ENCODE peak calls at places on chromosomes 4 and X, in eight cellular contexts. E is cardiac fibroblast, Q is progenitor cell of endocrine pancreas, I is NB4, Y is heart left ventricle, M is A549, N is GM13977, G is fibroblast of lung. D is an unnamed sample.

GRCh38 chrX:134604701-134605271 is 53.5 kb downstream of the PLAC1 start:
- DNase-seq in N (no peak), Q (no peak), E (peak; percentile 73), Y (no peak), G (peak; percentile 61), M (peak; percentile 14), I (no peak), D (no peak)

GRCh38 chr4:7777017-7777710 is 162.5 kb downstream of the AFAP1 start:
- DNase-seq in N (no peak), Y (no peak), E (no peak), I (no peak), G (no peak), M (no peak), Q (no peak), D (no peak)

GRCh38 chrX:19846995-19847790 is 40.2 kb downstream of the SH3KBP1 start:
- DNase-seq in I (peak; percentile 87), Q (no peak), E (peak; percentile 77), N (no peak), Y (no peak), G (peak; percentile 80), M (peak; percentile 3), D (peak; percentile 41)

GRCh38 chr4:12486995-12487394 is 997.1 kb downstream of the RAB28 start:
- DNase-seq in G (no peak), E (peak; percentile 81), I (no peak), N (no peak), Y (peak; percentile 23), M (no peak), Q (no peak), D (no peak)

GRCh38 chr4:39085891-39086290 is 23.9 kb downstream of the KLHL5 start:
- DNase-seq in Q (no peak), N (no peak), I (no peak), E (peak; percentile 39), G (no peak), Y (no peak), M (no peak), D (no peak)

GRCh38 chrX:150364347-150365050 is 1.4 kb downstream of the MAMLD1 start:
- DNase-seq in I (peak; percentile 46), G (peak; percentile 9), Q (no peak), N (no peak), Y (peak; percentile 23), M (no peak), E (no peak), D (no peak)

GRCh38 chr4:101019313-101019712 is 328.0 kb downstream of the PPP3CA start:
- DNase-seq in N (no peak), E (no peak), G (no peak), M (no peak), Q (no peak), I (no peak), Y (no peak), D (no peak)

GRCh38 chrX:13014111-13015094 is 30.0 kb downstream of the FAM9C start:
- DNase-seq in E (peak; percentile 30), I (no peak), G (no peak), Y (no peak), Q (no peak), N (no peak), M (no peak), D (no peak)

GRCh38 chrX:24090300-24091200 is 35.8 kb downstream of the EIF2S3 start:
- DNase-seq in Y (no peak), E (no peak), I (no peak), Q (no peak), M (no peak), N (no peak), G (no peak), D (no peak)

GRCh38 chr4:81030061-81030616 is 369 bp upstream of the BMP3 start:
- DNase-seq in I (peak; percentile 20), Q (no peak), E (no peak), Y (no peak), N (no peak), M (no peak), G (no peak), D (no peak)

GRCh38 chrX:126770179-126770578 is 49.4 kb upstream of the PRR32 start:
- DNase-seq in Q (no peak), G (no peak), N (peak; percentile 47), I (peak; percentile 40), E (no peak), M (peak; percentile 1), Y (no peak), D (no peak)

GRCh38 chr4:175035907-175036306 is 117.7 kb downstream of the ADAM29 start:
- DNase-seq in G (no peak), M (no peak), Y (no peak), E (no peak), N (no peak), Q (no peak), I (no peak), D (no peak)

GRCh38 chrX:20620301-20620700 is 353.6 kb upstream of the RPS6KA3 start:
- DNase-seq in N (no peak), E (no peak), M (peak; percentile 1), G (peak; percentile 45), Q (no peak), Y (no peak), I (no peak), D (no peak)

GRCh38 chrX:75273483-75273882 is 402 bp upstream of the UPRT start:
- DNase-seq in E (peak; percentile 24), Q (no peak), N (no peak), Y (no peak), M (no peak), G (no peak), I (no peak), D (no peak)

DNA sequence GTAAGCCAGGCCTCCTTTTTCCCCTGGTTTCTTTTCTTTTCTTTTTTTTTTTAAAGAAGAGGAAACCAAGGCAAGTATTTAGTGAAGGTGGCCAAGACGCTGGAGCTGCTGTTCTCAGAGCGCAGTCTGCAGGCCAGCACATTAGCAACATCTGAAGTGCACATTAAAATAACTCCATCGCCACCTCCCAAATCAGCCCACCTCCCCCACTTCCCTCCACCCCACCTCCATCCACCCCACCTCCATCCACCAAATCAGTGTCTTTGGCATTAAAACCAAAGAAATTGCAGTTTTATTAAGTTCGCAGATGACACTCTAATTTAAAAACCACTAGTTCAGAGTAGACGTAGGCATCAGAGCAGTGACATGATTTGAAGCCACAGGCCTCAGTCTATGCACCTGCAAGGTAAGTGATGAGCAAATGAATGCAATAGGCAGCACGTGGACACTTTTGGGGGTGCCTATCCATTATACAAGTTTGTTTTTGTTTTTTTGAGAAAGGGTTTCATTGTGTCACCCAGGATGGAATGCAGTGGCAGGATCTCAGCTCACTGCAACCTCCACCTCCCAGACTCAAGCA is 88.1 kb upstream of the TRIM2 start:
- DNase-seq in Q (no peak), Y (no peak), E (no peak), G (no peak), M (no peak), N (no peak), I (no peak), D (no peak)
- TF ChIP-seq CTCF in Q (no peak), Y (no peak), E (no peak), G (no peak), M (no peak), N (no peak), I (no peak), D (no peak)

DNA sequence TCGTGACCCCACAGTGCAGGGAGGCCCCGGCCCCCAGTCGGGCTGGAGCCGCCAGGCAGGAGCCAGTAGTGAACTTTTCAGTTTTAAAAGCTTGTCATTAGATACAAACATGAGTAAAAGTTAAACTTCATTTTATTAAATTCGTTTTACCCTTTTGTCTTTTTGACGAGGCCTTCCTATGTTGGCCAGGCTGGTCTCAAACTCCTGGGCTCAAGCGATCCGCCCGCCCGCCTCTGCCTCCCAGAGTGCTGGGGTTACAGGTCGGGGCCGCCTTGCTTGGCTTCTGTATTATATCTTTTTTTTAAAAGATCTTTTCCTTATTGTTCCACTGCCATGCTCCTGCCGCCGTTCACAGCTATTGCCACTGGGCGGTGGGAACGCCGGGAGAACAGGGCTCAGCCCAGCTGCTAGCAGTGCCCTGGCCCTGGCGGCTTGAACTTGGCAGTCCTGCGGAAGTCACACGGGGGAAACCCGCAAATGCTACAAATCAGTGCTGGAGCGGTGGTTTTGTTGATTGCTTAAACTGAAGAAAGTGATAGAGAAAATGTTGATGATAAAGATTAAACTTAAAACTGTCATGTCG is 968 bp upstream of the NELFA start:
- DNase-seq in G (peak; percentile 53), N (peak; percentile 69), E (peak; percentile 65), I (peak; percentile 86), Y (peak; percentile 32), Q (peak; percentile 61), M (peak; percentile 83), D (no peak)
- TF ChIP-seq CTCF in G (peak; percentile 16), N (no peak), E (peak; percentile 22), I (no peak), Y (peak; percentile 10), Q (peak; percentile 47), M (no peak), D (peak; percentile 16)

GRCh38 chr4:88814043-88814617 is 116.5 kb upstream of the NAP1L5 start:
- DNase-seq in I (no peak), Y (no peak), E (no peak), N (no peak), G (no peak), M (no peak), Q (no peak), D (no peak)
- TF ChIP-seq CTCF in I (peak; percentile 1), Y (no peak), E (no peak), N (no peak), G (no peak), M (no peak), Q (peak; percentile 52), D (no peak)

DNA sequence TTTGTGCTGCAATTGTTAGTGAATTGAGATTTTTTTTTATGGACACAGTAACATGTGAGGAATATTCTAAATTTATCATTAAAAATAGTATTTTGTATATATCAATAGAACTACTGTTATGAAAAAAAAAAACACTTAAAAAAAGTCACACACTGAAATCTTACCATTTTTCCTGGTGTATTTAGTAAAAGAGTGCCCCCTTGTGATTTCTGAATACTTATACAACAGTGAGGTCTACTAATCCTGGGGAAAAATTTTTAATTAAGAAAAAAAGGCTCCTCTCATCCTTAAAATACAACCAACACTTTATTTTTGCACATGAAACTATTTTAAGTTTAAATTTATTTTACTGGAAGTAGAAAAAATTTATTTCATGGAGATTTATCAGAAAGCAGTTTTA is 56.4 kb upstream of the SPOCK3 start:
- DNase-seq in N (no peak), G (peak; percentile 34), I (peak; percentile 2), Q (no peak), Y (no peak), M (no peak), E (peak; percentile 43), D (no peak)
- TF ChIP-seq CTCF in N (peak; percentile 35), G (no peak), I (no peak), Q (peak; percentile 67), Y (peak; percentile 31), M (peak; percentile 45), E (peak; percentile 33), D (no peak)

DNA sequence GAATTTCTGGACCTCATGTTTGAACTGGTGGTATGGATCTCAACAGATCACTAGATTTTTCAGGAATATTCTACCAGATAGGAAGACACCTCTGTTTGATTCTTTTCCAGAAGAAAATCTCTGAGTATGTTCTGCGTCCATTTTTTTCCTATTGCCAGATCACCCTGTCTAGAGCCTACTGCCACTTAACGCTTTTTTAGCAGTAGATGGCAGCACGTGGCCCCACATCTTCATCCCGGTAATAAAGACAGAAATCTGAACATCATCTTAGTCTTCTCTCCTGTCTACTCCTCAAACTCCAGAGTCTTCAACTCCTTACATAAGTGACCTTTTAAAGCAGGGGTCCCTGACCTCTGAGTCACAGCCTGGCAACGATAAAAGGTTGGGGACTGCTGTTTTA is 184.7 kb downstream of the TMA16 start:
- DNase-seq in I (peak; percentile 11), N (no peak), E (no peak), Q (no peak), M (peak; percentile 12), G (peak; percentile 46), Y (no peak), D (no peak)
- TF ChIP-seq CTCF in I (peak; percentile 25), N (no peak), E (no peak), Q (no peak), M (peak; percentile 20), G (peak; percentile 42), Y (no peak), D (no peak)

GRCh38 chrX:119654112-119654531 is 38.8 kb downstream of the SEPTIN6 start:
- DNase-seq in I (peak; percentile 9), E (peak; percentile 83), Q (no peak), M (no peak), N (no peak), G (peak; percentile 68), Y (peak; percentile 65), D (no peak)
- TF ChIP-seq CTCF in I (no peak), E (peak; percentile 38), Q (no peak), M (no peak), N (no peak), G (no peak), Y (no peak), D (no peak)